ENCODE peak calls at places on chromosome 12, in six cellular contexts. H is GM23338, S is WTC11, K is K562, N is GM12878, Z is H1. C is an unnamed sample.

GRCh38 chr12:109559200-109559505 is 14.2 kb downstream of the MMAB start:
- DNase-seq in H (no peak), S (no peak), K (no peak), N (no peak), Z (no peak), C (no peak)

GRCh38 chr12:92827836-92828431 is 101.2 kb downstream of the EEA1 start:
- DNase-seq in H (peak), S (peak), K (peak), N (peak), Z (no peak), C (peak)

GRCh38 chr12:122871851-122872785 is 23.8 kb downstream of the VPS37B start:
- DNase-seq in H (peak), S (peak), K (no peak), N (peak), Z (peak), C (no peak)

GRCh38 chr12:12549426-12549825 is 13.2 kb downstream of the DUSP16 start:
- DNase-seq in H (no peak), S (no peak), K (no peak), N (no peak), Z (no peak), C (no peak)

GRCh38 chr12:57616383-57617101 is 5.3 kb downstream of the ARHGEF25 start:
- DNase-seq in H (no peak), S (no peak), K (no peak), N (no peak), Z (no peak), C (no peak)

GRCh38 chr12:71063087-71063486 is 94.7 kb downstream of the TSPAN8 start:
- DNase-seq in H (no peak), S (no peak), K (no peak), N (no peak), Z (no peak), C (no peak)

GRCh38 chr12:125280482-125281377 is 215.5 kb downstream of the AACS start:
- DNase-seq in H (peak), S (peak), K (peak), N (no peak), Z (peak), C (no peak)

GRCh38 chr12:41486718-41487117 is 298.6 kb downstream of the PDZRN4 start:
- DNase-seq in H (peak), S (no peak), K (no peak), N (no peak), Z (no peak), C (no peak)

GRCh38 chr12:109714141-109714912 is 702 bp downstream of the FAM222A start:
- DNase-seq in H (peak), S (peak), K (peak), N (no peak), Z (no peak), C (peak)

GRCh38 chr12:40248585-40249297 is 23.9 kb downstream of the LRRK2 start:
- DNase-seq in H (no peak), S (no peak), K (no peak), N (no peak), Z (no peak), C (no peak)

DNA sequence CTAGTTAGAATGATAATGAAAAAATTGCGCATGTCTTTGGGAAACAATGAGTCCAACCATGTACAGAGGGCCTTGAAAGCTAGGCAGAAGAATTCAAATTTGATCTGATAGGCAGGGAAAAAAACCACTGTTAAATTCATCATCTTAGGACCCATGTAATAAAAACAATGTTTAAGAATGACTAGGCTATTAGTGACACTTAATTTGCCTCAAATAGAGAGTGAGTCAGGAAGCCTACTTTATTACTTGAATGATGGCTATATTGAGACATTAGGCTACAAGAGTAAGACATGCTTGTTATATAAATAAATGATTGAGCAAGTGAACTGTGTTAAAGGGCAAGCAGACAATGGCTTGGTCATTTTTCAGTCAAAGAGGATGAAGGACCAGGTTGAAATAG is 98.9 kb downstream of the SLC41A2 start:
- DNase-seq in H (no peak), S (no peak), K (no peak), N (no peak), Z (no peak), C (no peak)
- TF ChIP-seq CREB1 in H (no peak), S (no peak), K (no peak), N (no peak), Z (no peak), C (no peak)

GRCh38 chr12:99983721-99984258 is 946 bp downstream of the ANKS1B start:
- DNase-seq in H (no peak), S (no peak), K (no peak), N (no peak), Z (no peak), C (no peak)
- TF ChIP-seq CREB1 in H (no peak), S (no peak), K (no peak), N (no peak), Z (no peak), C (no peak)

DNA sequence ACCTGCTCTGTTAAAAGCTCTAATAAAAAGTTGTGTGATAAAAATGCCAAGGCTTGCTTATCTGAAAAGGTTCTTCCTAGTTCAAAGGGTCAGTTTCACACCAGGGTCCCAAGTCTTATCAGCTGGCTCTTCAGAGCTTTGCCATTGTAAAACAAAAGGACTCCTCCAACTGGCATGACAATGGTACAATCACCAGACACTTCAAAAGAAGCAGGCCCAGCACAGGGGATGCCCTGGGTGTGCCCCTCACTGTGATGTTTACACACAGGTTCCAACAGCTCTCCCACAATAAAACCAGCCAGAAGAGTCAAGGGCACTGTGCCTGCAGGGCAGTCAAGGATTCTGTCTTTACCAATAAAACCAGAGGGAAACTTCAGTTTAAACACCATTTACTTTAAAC is 78.7 kb downstream of the PRICKLE1 start:
- DNase-seq in H (peak), S (peak), K (no peak), N (no peak), Z (peak), C (no peak)
- TF ChIP-seq CREB1 in H (no peak), S (no peak), K (no peak), N (no peak), Z (no peak), C (no peak)

GRCh38 chr12:56220611-56221232 is 1.0 kb downstream of the RNF41 start:
- DNase-seq in H (peak), S (no peak), K (peak), N (peak), Z (no peak), C (no peak)
- TF ChIP-seq CREB1 in H (no peak), S (no peak), K (no peak), N (no peak), Z (no peak), C (no peak)

GRCh38 chr12:56271031-56271430 is 4.3 kb downstream of the COQ10A start:
- DNase-seq in H (peak), S (no peak), K (peak), N (no peak), Z (no peak), C (no peak)
- TF ChIP-seq CREB1 in H (no peak), S (no peak), K (no peak), N (no peak), Z (no peak), C (no peak)

GRCh38 chr12:22935501-22935900 is 310.5 kb downstream of the ETNK1 start:
- DNase-seq in H (no peak), S (no peak), K (no peak), N (no peak), Z (no peak), C (no peak)
- TF ChIP-seq CREB1 in H (no peak), S (no peak), K (no peak), N (no peak), Z (no peak), C (no peak)

GRCh38 chr12:5083955-5084849 is 40.5 kb downstream of the KCNA5 start:
- DNase-seq in H (peak), S (no peak), K (peak), N (peak), Z (no peak), C (peak)
- TF ChIP-seq CREB1 in H (no peak), S (no peak), K (no peak), N (no peak), Z (no peak), C (no peak)

C was measured in HepG2.